ENCODE peak calls at places on chromosomes 6 and 20, in six cellular contexts. O is NCI-H1417 treated with DMSO at 0.1 percent for 48 hours; N is right cardiac atrium; A is central memory CD4-positive, alpha-beta T cell; E is cerebellum; D is myocyte. I is an unnamed sample.

GRCh38 chr6:43830775-43831174 is 60.8 kb downstream of the VEGFA start:
- DNase-seq in O (no peak), N (no peak), A (no peak), E (no peak), D (no peak), I (no peak)

GRCh38 chr6:167921831-167922230 is 75.6 kb upstream of the KIF25 start:
- DNase-seq in O (no peak), N (no peak), A (no peak), E (no peak), D (no peak), I (no peak)

GRCh38 chr6:14690120-14691056 is 555.5 kb upstream of the JARID2 start:
- DNase-seq in O (no peak), N (no peak), A (no peak), E (no peak), D (peak; percentile 51), I (no peak)

GRCh38 chr6:165799736-165800135 is 136.7 kb upstream of the PDE10A start:
- DNase-seq in O (no peak), N (peak; percentile 22), A (no peak), E (no peak), D (peak; percentile 35), I (no peak)

GRCh38 chr6:158071121-158072082 is 89.7 kb downstream of the SYNJ2 start:
- DNase-seq in O (no peak), N (no peak), A (no peak), E (no peak), D (no peak), I (no peak)

GRCh38 chr20:57464642-57465211 is 60.2 kb downstream of the CTCFL start:
- DNase-seq in O (no peak), N (no peak), A (no peak), E (no peak), D (no peak), I (no peak)

GRCh38 chr6:142886431-142887170 is 58.4 kb downstream of the HIVEP2 start:
- DNase-seq in O (peak; percentile 7), N (no peak), A (peak; percentile 64), E (peak; percentile 36), D (peak; percentile 34), I (no peak)

GRCh38 chr6:105389543-105389942 is 13.3 kb downstream of the PREP start:
- DNase-seq in O (no peak), N (no peak), A (no peak), E (no peak), D (no peak), I (no peak)

GRCh38 chr6:108945686-108946158 is 97.5 kb downstream of the ARMC2 start:
- DNase-seq in O (no peak), N (peak; percentile 92), A (no peak), E (peak; percentile 91), D (peak; percentile 77), I (peak; percentile 92)

GRCh38 chr6:49553353-49553752 is 2.9 kb downstream of the C6orf141 start:
- DNase-seq in O (no peak), N (no peak), A (no peak), E (no peak), D (no peak), I (no peak)

GRCh38 chr20:53643031-53643832 is 49.6 kb upstream of the ZNF217 start:
- DNase-seq in O (no peak), N (no peak), A (peak; percentile 73), E (no peak), D (peak; percentile 46), I (no peak)

GRCh38 chr6:126176266-126176665 is 163.6 kb upstream of the CENPW start:
- DNase-seq in O (no peak), N (no peak), A (no peak), E (no peak), D (peak; percentile 62), I (no peak)

GRCh38 chr6:165717732-165718465 is 54.9 kb upstream of the PDE10A start:
- DNase-seq in O (no peak), N (no peak), A (no peak), E (no peak), D (peak; percentile 27), I (no peak)

I was measured in Right ventricle myocardium inferior.